ENCODE peak calls at places on chromosomes 12 and 14, in nine cellular contexts. G is PC-3; O is psoas muscle; N is omental fat pad; X is activated CD8-positive, alpha-beta T cell treated with anti-CD3 and anti-CD28 coated beads for 36 hours; W is nephron progenitor cell; Q is fibroblast of mammary gland; T is lower lobe of right lung; J is Peyer's patch. L is an unnamed sample.

GRCh38 chr12:50914872-50915484 is 37.4 kb upstream of the HIGD1C start:
- DNase-seq in G (no peak), O (no peak), J (no peak), T (no peak), Q (no peak), W (no peak), X (no peak), N (no peak), L (no peak)

GRCh38 chr12:69085852-69086251 is 152.9 kb upstream of the CPM start:
- DNase-seq in X (no peak), W (no peak), O (no peak), G (no peak), N (no peak), J (no peak), Q (no peak), T (no peak), L (no peak)

GRCh38 chr14:86052868-86053267 is 522.9 kb downstream of the FLRT2 start:
- DNase-seq in J (no peak), W (no peak), G (no peak), O (no peak), Q (no peak), N (no peak), X (no peak), T (no peak), L (no peak)

GRCh38 chr12:51862947-51863346 is 14.4 kb upstream of the FIGNL2 start:
- DNase-seq in G (no peak), J (no peak), W (no peak), N (no peak), X (no peak), O (no peak), Q (no peak), T (no peak), L (no peak)

GRCh38 chr14:102215522-102216250 is 76.0 kb downstream of the WDR20 start:
- DNase-seq in T (no peak), W (no peak), O (no peak), G (peak; percentile 61), Q (peak; percentile 42), X (no peak), J (no peak), N (no peak), L (no peak)

GRCh38 chr12:89521348-89522238 is 3.0 kb downstream of the GALNT4 start:
- DNase-seq in O (no peak), T (no peak), W (no peak), J (no peak), G (peak; percentile 67), N (no peak), Q (no peak), X (no peak), L (no peak)

GRCh38 chr12:2414810-2415567 is 362.2 kb downstream of the CACNA1C start:
- DNase-seq in Q (peak; percentile 64), J (no peak), G (peak; percentile 15), O (no peak), W (no peak), X (no peak), T (no peak), N (no peak), L (no peak)

GRCh38 chr12:92973614-92974013 is 44.5 kb upstream of the EEA1 start:
- DNase-seq in W (no peak), O (no peak), N (no peak), X (no peak), J (no peak), T (no peak), Q (peak; percentile 96), G (peak; percentile 73), L (peak; percentile 46)

GRCh38 chr12:40170593-40170992 is 54.2 kb upstream of the LRRK2 start:
- DNase-seq in X (no peak), G (no peak), Q (no peak), W (no peak), T (peak; percentile 52), O (no peak), N (no peak), J (no peak), L (no peak)

GRCh38 chr14:61218765-61219164 is 62.4 kb downstream of the TMEM30B start:
- DNase-seq in Q (peak; percentile 83), O (peak; percentile 51), G (no peak), N (no peak), W (peak; percentile 16), X (no peak), T (no peak), J (no peak), L (no peak)

GRCh38 chr12:77537648-77538047 is 293.0 kb upstream of the NAV3 start:
- DNase-seq in G (no peak), J (no peak), X (no peak), T (no peak), W (no peak), N (no peak), O (no peak), Q (peak; percentile 57), L (no peak)

GRCh38 chr14:100840751-100841444 is 15.0 kb downstream of the MEG3 start:
- DNase-seq in G (no peak), Q (no peak), O (no peak), T (peak; percentile 24), J (no peak), X (no peak), W (no peak), N (no peak), L (no peak)

GRCh38 chr12:13609874-13610273 is 371.5 kb downstream of the GRIN2B start:
- DNase-seq in O (no peak), Q (no peak), J (no peak), W (no peak), X (no peak), T (no peak), G (no peak), N (no peak), L (no peak)

GRCh38 chr12:106097011-106097410 is 41.7 kb downstream of the NUAK1 start:
- DNase-seq in Q (no peak), T (no peak), J (no peak), W (no peak), N (no peak), X (no peak), O (no peak), G (peak; percentile 62), L (no peak)

GRCh38 chr14:50835280-50835679 is 4.3 kb upstream of the NIN start:
- DNase-seq in T (no peak), J (peak; percentile 70), Q (peak; percentile 49), N (no peak), X (peak; percentile 34), W (no peak), O (no peak), G (no peak), L (no peak)

GRCh38 chr14:77143071-77143470 is 1.5 kb upstream of the ZDHHC22 start:
- DNase-seq in Q (no peak), X (no peak), T (no peak), J (no peak), O (no peak), W (no peak), N (no peak), G (no peak), L (no peak)

GRCh38 chr14:90175631-90176030 is 80.7 kb upstream of the PSMC1 start:
- DNase-seq in O (no peak), G (no peak), W (no peak), Q (no peak), N (no peak), T (no peak), J (no peak), X (no peak), L (no peak)

GRCh38 chr14:23935158-23935557 is 18.4 kb upstream of the DHRS4 start:
- DNase-seq in W (no peak), T (no peak), N (no peak), Q (no peak), G (no peak), X (no peak), J (no peak), O (no peak), L (no peak)

GRCh38 chr12:24915501-24915900 is 33.4 kb downstream of the BCAT1 start:
- DNase-seq in T (no peak), G (no peak), N (no peak), W (no peak), O (no peak), X (no peak), J (no peak), Q (no peak), L (no peak)

GRCh38 chr12:93015970-93016751 is 87.1 kb upstream of the EEA1 start:
- DNase-seq in G (peak; percentile 8), X (no peak), J (no peak), W (no peak), Q (no peak), N (no peak), O (no peak), T (no peak), L (no peak)

GRCh38 chr14:77649326-77649725 is 32.9 kb upstream of the SPTLC2 start:
- DNase-seq in T (no peak), X (no peak), Q (peak; percentile 64), J (no peak), N (no peak), G (no peak), W (no peak), O (no peak), L (no peak)

GRCh38 chr12:25728196-25728595 is 175.1 kb upstream of the LMNTD1 start:
- DNase-seq in X (no peak), J (no peak), N (no peak), O (no peak), T (no peak), G (no peak), W (no peak), Q (no peak), L (no peak)

GRCh38 chr12:6370994-6371754 is 4.2 kb downstream of the SCNN1A start:
- DNase-seq in Q (peak; percentile 77), W (peak; percentile 73), G (peak; percentile 97), J (no peak), X (peak; percentile 36), O (no peak), T (peak; percentile 66), N (no peak), L (no peak)
- TF ChIP-seq CTCF in Q (peak; percentile 37), W (no peak), G (peak; percentile 47), J (no peak), X (no peak), O (no peak), T (no peak), N (no peak), L (no peak)

GRCh38 chr12:74689071-74689655 is 151.5 kb downstream of the ATXN7L3B start:
- DNase-seq in G (peak; percentile 65), N (no peak), W (no peak), T (no peak), X (no peak), O (no peak), Q (peak; percentile 70), J (no peak), L (peak; percentile 11)
- TF ChIP-seq CTCF in G (peak; percentile 80), N (no peak), W (peak; percentile 59), T (peak; percentile 51), X (peak; percentile 65), O (peak; percentile 48), Q (peak; percentile 62), J (peak; percentile 60), L (peak; percentile 70)

DNA sequence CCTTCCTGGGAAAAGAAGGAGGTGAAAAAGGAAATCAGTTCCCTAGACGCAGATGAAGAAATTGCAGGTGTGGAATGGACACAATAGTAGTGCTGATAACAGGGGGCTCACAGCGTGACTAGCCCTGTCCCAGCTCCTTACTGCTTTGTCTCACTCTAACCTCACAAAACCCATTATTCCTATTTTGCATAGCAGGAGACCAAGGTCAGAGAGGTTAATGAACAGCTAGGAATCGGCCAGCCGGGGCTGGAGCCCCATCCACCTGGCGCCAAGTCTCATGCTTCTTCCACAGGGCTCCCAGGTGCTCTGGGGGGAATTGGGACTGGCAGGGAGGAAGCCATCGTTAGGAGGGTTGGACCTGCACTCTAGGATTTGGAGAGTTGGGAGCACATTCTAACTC is 12.0 kb downstream of the KCNH3 start:
- DNase-seq in T (no peak), G (no peak), N (no peak), W (no peak), O (no peak), J (no peak), X (no peak), Q (no peak), L (no peak)
- TF ChIP-seq CTCF in T (no peak), G (no peak), N (no peak), W (no peak), O (no peak), J (no peak), X (no peak), Q (no peak), L (no peak)

GRCh38 chr12:33926095-33926494 is 96.2 kb upstream of the ALG10 start:
- DNase-seq in G (no peak), Q (no peak), X (no peak), O (no peak), W (no peak), T (no peak), J (no peak), N (no peak), L (no peak)
- TF ChIP-seq CTCF in G (no peak), Q (no peak), X (no peak), O (no peak), W (no peak), T (no peak), J (no peak), N (no peak), L (no peak)